ENCODE peak calls at places on chromosomes 5 and 9, in four cellular contexts. One of them, this sample, is unnamed.

GRCh38 chr5:177357459-177358332 is at the start of gene RGS14:
- DNase-seq in HepG2: no peak
- DNase-seq in WTC11: no peak
- DNase-seq in K562: no peak
- DNase-seq in this sample: no peak

GRCh38 chr5:16350816-16351215 is 114.8 kb downstream of the ZNF622 start:
- DNase-seq in HepG2: no peak
- DNase-seq in WTC11: no peak
- DNase-seq in K562: no peak
- DNase-seq in this sample: no peak

GRCh38 chr9:4117835-4118610 is 181.8 kb downstream of the GLIS3 start:
- DNase-seq in HepG2: peak
- DNase-seq in WTC11: peak
- DNase-seq in K562: peak
- DNase-seq in this sample: no peak

GRCh38 chr9:7058539-7058938 is 300.8 kb downstream of the KDM4C start:
- DNase-seq in HepG2: no peak
- DNase-seq in WTC11: no peak
- DNase-seq in K562: no peak
- DNase-seq in this sample: no peak

GRCh38 chr9:27602107-27602836 is 29.0 kb upstream of the C9orf72 start:
- DNase-seq in HepG2: no peak
- DNase-seq in WTC11: no peak
- DNase-seq in K562: no peak
- DNase-seq in this sample: no peak

GRCh38 chr5:166486348-166486747 is 1805.1 kb upstream of the WWC1 start:
- DNase-seq in HepG2: no peak
- DNase-seq in WTC11: no peak
- DNase-seq in K562: no peak
- DNase-seq in this sample: no peak

GRCh38 chr9:135036861-135037465 is 50.5 kb upstream of the OLFM1 start:
- DNase-seq in HepG2: no peak
- DNase-seq in WTC11: no peak
- DNase-seq in K562: no peak
- DNase-seq in this sample: no peak

GRCh38 chr5:93247126-93247525 is 333.9 kb downstream of the NR2F1-AS1 start:
- DNase-seq in HepG2: no peak
- DNase-seq in WTC11: no peak
- DNase-seq in K562: no peak
- DNase-seq in this sample: no peak

GRCh38 chr5:17839848-17840247 is 205.6 kb downstream of the TAF11L14 start:
- DNase-seq in HepG2: no peak
- DNase-seq in WTC11: no peak
- DNase-seq in K562: no peak
- DNase-seq in this sample: no peak

GRCh38 chr9:8371686-8372085 is 572.1 kb upstream of the DMAC1 start:
- DNase-seq in HepG2: no peak
- DNase-seq in WTC11: no peak
- DNase-seq in K562: no peak
- DNase-seq in this sample: no peak

GRCh38 chr9:88605500-88606172 is 70.7 kb downstream of the NXNL2 start:
- DNase-seq in HepG2: no peak
- DNase-seq in WTC11: no peak
- DNase-seq in K562: no peak
- DNase-seq in this sample: no peak

GRCh38 chr9:126531591-126531990 is 82.1 kb upstream of the LMX1B start:
- DNase-seq in HepG2: no peak
- DNase-seq in WTC11: no peak
- DNase-seq in K562: no peak
- DNase-seq in this sample: no peak

DNA sequence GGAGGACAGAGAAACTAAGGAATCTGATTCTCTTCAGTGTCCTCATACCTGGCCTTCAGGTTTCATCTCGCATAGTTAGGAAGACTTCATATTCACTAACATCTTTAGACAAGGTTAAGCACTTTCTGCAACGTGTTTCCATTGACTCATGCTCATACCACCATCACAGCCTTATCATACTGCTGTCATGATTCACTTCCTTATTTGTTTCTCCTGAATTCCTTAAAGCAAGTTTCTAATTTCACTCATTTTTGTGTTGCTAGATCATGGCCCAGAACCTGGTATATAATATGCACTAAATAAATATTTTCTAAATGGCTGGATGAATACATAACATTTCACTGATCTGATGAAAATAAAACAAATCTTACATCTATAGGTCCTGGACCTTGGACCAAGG is 472.9 kb downstream of the PRELID2 start:
- DNase-seq in HepG2: no peak
- DNase-seq in WTC11: no peak
- DNase-seq in K562: no peak
- DNase-seq in this sample: no peak
- TF ChIP-seq SP1 in HepG2: no peak
- TF ChIP-seq SP1 in WTC11: no peak
- TF ChIP-seq SP1 in K562: no peak
- TF ChIP-seq SP1 in this sample: no peak

DNA sequence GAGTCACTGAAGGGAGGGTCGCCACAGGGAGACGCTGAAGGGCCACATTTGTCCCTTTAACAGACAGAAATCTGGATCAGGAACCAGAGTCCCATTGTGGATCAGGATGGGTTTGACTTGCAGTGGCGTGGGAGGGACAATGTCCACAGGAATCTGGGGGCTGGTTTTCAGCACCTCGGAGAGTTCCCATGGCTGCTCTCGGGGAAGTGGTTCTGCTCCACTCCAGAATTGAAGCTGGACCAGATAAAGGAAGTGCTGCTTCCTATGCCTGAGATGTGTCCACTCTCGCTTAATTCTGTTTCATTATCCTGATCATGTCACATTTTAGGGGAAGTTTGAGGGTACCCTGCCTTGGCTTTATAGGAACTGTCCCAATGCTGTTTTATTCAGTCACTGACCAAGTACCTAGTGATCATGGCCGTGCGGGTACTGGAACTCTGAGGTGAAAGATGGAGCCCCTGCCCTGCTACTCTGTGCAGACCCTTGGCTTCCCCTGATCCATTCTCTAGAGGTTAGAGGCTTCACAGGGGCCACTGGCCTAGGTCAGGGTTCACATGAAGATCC is 28.7 kb downstream of the ENHO start:
- DNase-seq in HepG2: no peak
- DNase-seq in WTC11: peak
- DNase-seq in K562: peak
- DNase-seq in this sample: peak
- TF ChIP-seq ELF4 in HepG2: no peak
- TF ChIP-seq ELF4 in WTC11: no peak
- TF ChIP-seq ELF4 in K562: no peak
- TF ChIP-seq ELF4 in this sample: no peak

DNA sequence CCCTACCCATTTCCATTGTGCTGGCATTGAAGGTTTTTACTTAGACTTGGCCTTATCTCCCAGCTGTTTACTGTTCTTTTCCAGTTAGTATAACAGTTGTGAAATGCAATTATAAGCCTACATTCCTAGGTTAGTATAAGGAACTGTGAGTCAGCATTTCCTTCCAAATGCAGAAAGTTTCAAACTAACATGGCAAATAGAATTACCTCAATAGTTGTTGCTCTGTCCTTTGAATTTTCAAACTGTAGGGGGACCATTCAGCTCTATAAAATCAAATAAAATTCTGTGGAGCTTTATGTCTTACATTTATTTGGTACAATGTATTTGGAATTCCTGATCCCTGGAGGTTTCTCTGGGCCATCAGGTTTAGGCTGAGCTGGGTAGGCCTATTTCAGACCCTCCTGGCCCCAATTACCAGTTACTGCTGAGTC is 47.2 kb downstream of the ARHGEF28 start:
- DNase-seq in HepG2: peak
- DNase-seq in WTC11: no peak
- DNase-seq in K562: no peak
- DNase-seq in this sample: no peak
- TF ChIP-seq SP1 in HepG2: no peak
- TF ChIP-seq SP1 in WTC11: no peak
- TF ChIP-seq SP1 in K562: no peak
- TF ChIP-seq SP1 in this sample: no peak

DNA sequence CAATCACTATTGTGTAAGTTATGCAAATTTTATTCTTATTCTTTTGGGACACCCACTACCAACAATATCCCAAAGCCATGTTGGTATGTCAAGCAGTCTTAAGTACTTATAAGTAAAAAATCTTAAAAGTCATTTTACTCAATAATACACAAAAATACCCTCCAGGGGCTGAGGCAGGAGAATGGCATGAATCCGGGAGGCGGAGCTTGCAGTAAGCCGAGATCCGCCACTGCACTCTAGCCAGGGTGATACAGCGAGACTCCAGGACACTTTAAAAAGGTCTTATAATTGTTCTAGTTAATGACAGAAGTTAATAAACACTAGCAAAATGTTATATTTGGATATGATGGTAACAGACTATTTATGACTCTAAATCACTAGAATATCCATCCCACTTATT is 16.8 kb downstream of the CLINT1 start:
- DNase-seq in HepG2: no peak
- DNase-seq in WTC11: no peak
- DNase-seq in K562: no peak
- DNase-seq in this sample: no peak
- TF ChIP-seq ELF4 in HepG2: no peak
- TF ChIP-seq ELF4 in WTC11: no peak
- TF ChIP-seq ELF4 in K562: no peak
- TF ChIP-seq ELF4 in this sample: no peak

GRCh38 chr9:35574578-35575104 is 30.4 kb upstream of the TESK1 start:
- DNase-seq in HepG2: no peak
- DNase-seq in WTC11: no peak
- DNase-seq in K562: no peak
- DNase-seq in this sample: no peak
- TF ChIP-seq SP1 in HepG2: no peak
- TF ChIP-seq SP1 in WTC11: no peak
- TF ChIP-seq SP1 in K562: no peak
- TF ChIP-seq SP1 in this sample: no peak

GRCh38 chr9:131800366-131800765 is 60.5 kb upstream of the RAPGEF1 start:
- DNase-seq in HepG2: no peak
- DNase-seq in WTC11: no peak
- DNase-seq in K562: no peak
- DNase-seq in this sample: no peak
- TF ChIP-seq ELF4 in HepG2: no peak
- TF ChIP-seq ELF4 in WTC11: no peak
- TF ChIP-seq ELF4 in K562: no peak
- TF ChIP-seq ELF4 in this sample: no peak

GRCh38 chr9:86655147-86655546 is 292.2 kb downstream of the GAS1 start:
- DNase-seq in HepG2: no peak
- DNase-seq in WTC11: no peak
- DNase-seq in K562: no peak
- DNase-seq in this sample: no peak
- TF ChIP-seq SP1 in HepG2: no peak
- TF ChIP-seq SP1 in WTC11: no peak
- TF ChIP-seq SP1 in K562: no peak
- TF ChIP-seq SP1 in this sample: no peak

This sample was measured in HEK293T.